ENCODE peak calls at places on chromosomes 16 and 17, in eight cellular contexts. T is sigmoid colon; Z is left ventricle myocardium superior; O is HTR-8/SVneo; M is GM13977; P is stimulated activated CD4-positive, alpha-beta T cell treated with anti-CD3 and anti-CD28 coated beads, Interleukin-15, amount 100 ng/mL, for 1 hour; U is cardiac fibroblast; Q is iPS DF 19.7. S is an unnamed sample.

GRCh38 chr16:68539704-68540370 is 746 bp downstream of the ZFP90 start:
- DNase-seq in O (peak), U (peak), P (peak), T (no peak), M (peak), Z (no peak), Q (no peak), S (no peak)

GRCh38 chr16:84243732-84244131 is 3.9 kb upstream of the KCNG4 start:
- DNase-seq in M (no peak), U (no peak), T (no peak), Q (no peak), P (no peak), Z (no peak), O (no peak), S (no peak)

GRCh38 chr17:62703776-62704380 is 76.4 kb downstream of the MRC2 start:
- DNase-seq in P (peak), O (peak), Q (no peak), T (peak), U (peak), Z (peak), M (peak), S (no peak)

GRCh38 chr16:83803811-83804210 is 4.0 kb upstream of the HSBP1 start:
- DNase-seq in U (no peak), P (no peak), T (no peak), Q (no peak), M (no peak), Z (no peak), O (no peak), S (no peak)

GRCh38 chr17:44556854-44557606 is at the start of gene FZD2:
- DNase-seq in Q (peak), U (peak), T (peak), Z (peak), M (peak), O (peak), P (peak), S (peak)

GRCh38 chr17:48522031-48522593 is 8.7 kb downstream of the HOXB1 start:
- DNase-seq in M (no peak), Q (no peak), P (no peak), Z (no peak), O (peak), U (no peak), T (no peak), S (no peak)

GRCh38 chr16:71515026-71515425 is 11.2 kb upstream of the CHST4 start:
- DNase-seq in O (no peak), U (no peak), Z (no peak), T (no peak), Q (no peak), M (no peak), P (no peak), S (no peak)

GRCh38 chr17:37506678-37507077 is 17.0 kb downstream of the DUSP14 start:
- DNase-seq in Z (no peak), U (peak), T (no peak), O (peak), Q (no peak), M (peak), P (no peak), S (no peak)

GRCh38 chr17:42698736-42699414 is 16.5 kb downstream of the CNTNAP1 start:
- DNase-seq in O (peak), M (no peak), U (peak), Z (peak), P (no peak), T (no peak), Q (no peak), S (no peak)

GRCh38 chr17:44376124-44376523 is 12.5 kb upstream of the FAM171A2 start:
- DNase-seq in U (peak), O (no peak), P (no peak), Z (peak), Q (no peak), T (peak), M (peak), S (no peak)

GRCh38 chr16:84648595-84649510 is 542 bp downstream of the KLHL36 start:
- DNase-seq in T (peak), U (peak), Q (no peak), P (peak), Z (peak), M (peak), O (no peak), S (no peak)

GRCh38 chr16:1183235-1183907 is 30.5 kb downstream of the CACNA1H start:
- DNase-seq in M (no peak), P (no peak), Z (peak), U (peak), Q (no peak), T (peak), O (no peak), S (no peak)

GRCh38 chr16:12617401-12617819 is 186.3 kb downstream of the CPPED1 start:
- DNase-seq in O (no peak), P (no peak), U (no peak), M (no peak), Q (no peak), T (no peak), Z (no peak), S (no peak)

GRCh38 chr16:56513972-56514371 is 5.9 kb downstream of the BBS2 start:
- DNase-seq in U (peak), M (peak), Q (peak), O (peak), P (no peak), T (no peak), Z (peak), S (no peak)

GRCh38 chr17:69711504-69711903 is 297.0 kb downstream of the MAP2K6 start:
- DNase-seq in O (no peak), Z (no peak), Q (no peak), M (no peak), P (no peak), T (no peak), U (no peak), S (no peak)

GRCh38 chr17:79834575-79835469 is 4.4 kb downstream of the CBX4 start:
- DNase-seq in P (no peak), O (no peak), T (no peak), M (no peak), Z (no peak), Q (no peak), U (no peak), S (no peak)

GRCh38 chr17:8072727-8073461 is 14.6 kb downstream of the ALOX12B start:
- DNase-seq in M (no peak), Q (no peak), P (no peak), Z (no peak), U (no peak), O (no peak), T (no peak), S (no peak)